ENCODE peak calls at places on chromosomes 3 and 15, in eight cellular contexts. H is memory B cell; Y is OCI-LY7; L is mesothelial cell of epicardium; X is stimulated activated CD8-positive, alpha-beta memory T cell treated with anti-CD3 and anti-CD28 coated beads, Interleukin-7, amount 100 ng/mL, for 24 hours; P is small intestine; W is CD8-positive, alpha-beta memory T cell; S is CD4-positive, alpha-beta T cell. B is an unnamed sample.

GRCh38 chr3:128835096-128835495 is 44.3 kb upstream of the ACAD9 start:
- DNase-seq in P (no peak), S (no peak), L (no peak), X (no peak), H (no peak), Y (no peak), W (no peak), B (no peak)

GRCh38 chr15:100733088-100733487 is 130.7 kb downstream of the ASB7 start:
- DNase-seq in X (no peak), L (peak; percentile 37), S (no peak), W (no peak), P (no peak), H (no peak), Y (no peak), B (peak; percentile 49)

GRCh38 chr15:85910796-85911195 is 116.1 kb upstream of the KLHL25 start:
- DNase-seq in H (no peak), S (no peak), W (no peak), P (peak; percentile 72), L (no peak), Y (no peak), X (no peak), B (no peak)

GRCh38 chr15:51758645-51759044 is 7.2 kb downstream of the TMOD2 start:
- DNase-seq in P (no peak), S (no peak), X (no peak), Y (no peak), L (peak; percentile 51), H (no peak), W (no peak), B (peak; percentile 98)

GRCh38 chr3:173128633-173129032 is 12.4 kb downstream of the SPATA16 start:
- DNase-seq in P (no peak), L (no peak), H (no peak), S (no peak), Y (no peak), W (no peak), X (no peak), B (no peak)

GRCh38 chr3:32137870-32138269 is 31.4 kb downstream of the GPD1L start:
- DNase-seq in Y (no peak), L (no peak), W (no peak), H (no peak), S (no peak), P (no peak), X (no peak), B (no peak)

GRCh38 chr15:84955089-84955848 is 26.4 kb upstream of the PDE8A start:
- DNase-seq in W (peak; percentile 56), X (no peak), P (peak; percentile 63), S (peak; percentile 20), Y (peak; percentile 30), H (peak; percentile 32), L (peak; percentile 74), B (peak; percentile 67)

GRCh38 chr3:171302009-171302408 is 158.2 kb downstream of the TNIK start:
- DNase-seq in P (no peak), L (no peak), Y (no peak), X (no peak), S (no peak), H (no peak), W (no peak), B (no peak)

GRCh38 chr3:16512435-16513140 is 911 bp downstream of the RFTN1 start:
- DNase-seq in H (peak; percentile 46), W (peak; percentile 73), Y (peak; percentile 88), S (peak; percentile 14), L (no peak), X (peak; percentile 4), P (no peak), B (no peak)

GRCh38 chr3:169771651-169772529 is 1.3 kb upstream of the MYNN start:
- DNase-seq in Y (peak; percentile 85), P (peak; percentile 87), X (peak; percentile 15), L (peak; percentile 65), S (peak; percentile 58), W (peak; percentile 76), H (peak; percentile 65), B (peak; percentile 68)

GRCh38 chr3:137687181-137687880 is 76.8 kb upstream of the SOX14 start:
- DNase-seq in S (no peak), Y (no peak), X (no peak), P (no peak), H (no peak), W (no peak), L (no peak), B (no peak)